ENCODE peak calls at places on chromosome 18, in eight cellular contexts. H is HepG2, X is tibial nerve, P is stomach, D is sigmoid colon, G is suprapubic skin, O is A549, K is GM12878. N is an unnamed sample.

GRCh38 chr18:62458346-62458745 is 64.5 kb upstream of the ZCCHC2 start:
- DNase-seq in H (peak), X (no peak), P (no peak), D (no peak), G (no peak), O (no peak), K (no peak), N (no peak)

GRCh38 chr18:46470714-46471113 is 186.3 kb downstream of the LOXHD1 start:
- DNase-seq in H (no peak), X (no peak), P (no peak), D (no peak), G (no peak), O (no peak), K (no peak), N (no peak)

GRCh38 chr18:74375999-74376398 is 60.4 kb downstream of the C18orf63 start:
- DNase-seq in H (no peak), X (no peak), P (no peak), D (no peak), G (no peak), O (peak), K (no peak), N (no peak)

GRCh38 chr18:23827681-23828080 is 138.4 kb downstream of the LAMA3 start:
- DNase-seq in H (no peak), X (no peak), P (no peak), D (no peak), G (no peak), O (no peak), K (no peak), N (no peak)

GRCh38 chr18:28175930-28176673 is 828 bp downstream of the CDH2 start:
- DNase-seq in H (no peak), X (no peak), P (no peak), D (no peak), G (no peak), O (peak), K (no peak), N (peak)

GRCh38 chr18:26457611-26458350 is 90.6 kb downstream of the KCTD1 start:
- DNase-seq in H (no peak), X (no peak), P (no peak), D (no peak), G (no peak), O (no peak), K (no peak), N (no peak)

GRCh38 chr18:28729321-28729720 is 552.4 kb upstream of the CDH2 start:
- DNase-seq in H (no peak), X (no peak), P (no peak), D (no peak), G (no peak), O (no peak), K (no peak), N (no peak)

GRCh38 chr18:54684786-54685185 is 93.7 kb downstream of the DYNAP start:
- DNase-seq in H (no peak), X (no peak), P (no peak), D (no peak), G (no peak), O (no peak), K (no peak), N (no peak)

GRCh38 chr18:57803119-57803969 is at the start of gene ATP8B1:
- DNase-seq in H (no peak), X (no peak), P (peak), D (peak), G (peak), O (peak), K (no peak), N (peak)

GRCh38 chr18:8926464-8926863 is 176.0 kb upstream of the NDUFV2 start:
- DNase-seq in H (no peak), X (no peak), P (no peak), D (no peak), G (no peak), O (no peak), K (no peak), N (no peak)

GRCh38 chr18:55508637-55509036 is 79.4 kb downstream of the TCF4 start:
- DNase-seq in H (no peak), X (no peak), P (no peak), D (no peak), G (no peak), O (no peak), K (no peak), N (no peak)

GRCh38 chr18:24176727-24177416 is 38.0 kb downstream of the CABYR start:
- DNase-seq in H (peak), X (peak), P (peak), D (peak), G (no peak), O (peak), K (peak), N (peak)

GRCh38 chr18:21000667-21001066 is 110.9 kb downstream of the ROCK1 start:
- DNase-seq in H (no peak), X (no peak), P (no peak), D (no peak), G (no peak), O (no peak), K (no peak), N (no peak)

GRCh38 chr18:27223570-27224340 is 38.6 kb upstream of the CHST9 start:
- DNase-seq in H (no peak), X (no peak), P (no peak), D (no peak), G (no peak), O (no peak), K (no peak), N (no peak)

GRCh38 chr18:45602926-45603325 is 12.3 kb upstream of the SLC14A2 start:
- DNase-seq in H (no peak), X (no peak), P (no peak), D (no peak), G (no peak), O (no peak), K (no peak), N (no peak)

GRCh38 chr18:9901377-9901776 is 12.4 kb upstream of the VAPA start:
- DNase-seq in H (no peak), X (no peak), P (no peak), D (no peak), G (no peak), O (no peak), K (no peak), N (peak)

GRCh38 chr18:77124452-77124922 is 8.1 kb downstream of the MBP start:
- DNase-seq in H (no peak), X (no peak), P (no peak), D (peak), G (no peak), O (no peak), K (peak), N (no peak)

GRCh38 chr18:60445341-60445740 is 72.8 kb upstream of the MC4R start:
- DNase-seq in H (no peak), X (no peak), P (no peak), D (no peak), G (no peak), O (no peak), K (no peak), N (no peak)

GRCh38 chr18:58496937-58497336 is 132.0 kb downstream of the ALPK2 start:
- DNase-seq in H (peak), X (no peak), P (no peak), D (no peak), G (peak), O (peak), K (no peak), N (no peak)

GRCh38 chr18:70132999-70133398 is 72.5 kb downstream of the RTTN start:
- DNase-seq in H (peak), X (no peak), P (no peak), D (no peak), G (no peak), O (peak), K (no peak), N (no peak)

GRCh38 chr18:711693-712400 is 583 bp downstream of the ENOSF1 start:
- DNase-seq in H (peak), X (peak), P (peak), D (peak), G (peak), O (peak), K (peak), N (peak)

GRCh38 chr18:21038201-21038600 is 73.4 kb downstream of the ROCK1 start:
- DNase-seq in H (no peak), X (no peak), P (no peak), D (no peak), G (no peak), O (no peak), K (no peak), N (no peak)

DNA sequence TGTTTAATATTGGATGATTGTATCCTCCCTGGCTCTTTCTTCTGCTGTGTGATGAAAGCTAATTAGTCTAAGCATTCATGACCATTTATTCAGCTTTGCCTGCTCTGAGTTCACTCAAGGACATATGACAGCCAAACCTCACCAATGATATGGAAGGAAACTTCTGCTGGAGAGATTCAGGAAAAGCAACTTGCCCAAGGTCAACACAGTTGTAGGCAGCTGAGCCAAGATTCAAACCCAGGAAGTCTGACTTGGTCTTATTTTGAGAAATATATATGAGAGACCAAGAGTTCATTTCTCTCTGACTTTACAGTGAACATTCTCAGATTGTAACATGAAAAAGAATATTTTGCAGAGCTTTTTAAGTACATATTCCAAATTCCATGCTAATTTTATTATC is 1588.5 kb upstream of the PIK3C3 start:
- DNase-seq in H (no peak), X (no peak), P (no peak), D (no peak), G (no peak), O (no peak), K (no peak), N (no peak)
- TF ChIP-seq POLR2A in H (no peak), X (no peak), P (no peak), D (no peak), G (no peak), O (no peak), K (no peak), N (no peak)

DNA sequence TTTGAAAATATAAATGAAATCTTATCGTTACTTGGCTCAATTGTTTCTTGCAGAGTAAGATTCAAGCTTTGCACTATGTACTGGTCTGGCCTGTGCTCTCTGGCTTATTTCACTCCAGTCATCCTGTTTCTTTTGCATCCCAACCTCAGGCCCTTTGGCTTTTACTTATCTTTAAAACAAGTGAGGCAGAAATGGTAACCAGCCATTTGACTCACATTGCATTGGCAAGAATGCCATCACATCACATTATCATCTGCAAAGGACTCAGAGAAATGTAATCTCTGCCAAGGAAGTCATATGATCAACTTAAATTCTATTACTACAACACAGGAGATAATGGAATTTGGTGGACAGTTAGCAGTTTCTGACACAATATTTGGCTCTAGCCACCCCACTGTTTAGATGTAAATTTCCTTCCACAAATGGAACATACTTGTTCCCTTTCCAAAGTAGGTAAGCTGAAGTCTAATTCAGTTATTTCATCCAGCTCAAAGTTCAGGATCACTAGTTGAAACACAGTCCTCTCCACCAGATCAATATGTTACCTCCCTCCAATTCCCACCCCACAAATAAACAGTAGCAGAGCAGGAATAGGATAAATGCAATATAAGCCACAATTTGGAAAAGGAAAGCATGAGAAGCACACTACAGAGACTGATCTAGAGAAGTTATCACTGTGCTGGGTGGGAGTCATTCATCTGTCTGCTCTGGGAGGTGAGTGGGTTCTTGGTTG is 65.0 kb upstream of the DSC1 start:
- DNase-seq in H (no peak), X (no peak), P (no peak), D (no peak), G (no peak), O (no peak), K (no peak), N (no peak)
- H3K4me3 ChIP-seq in H (no peak), X (no peak), P (no peak), D (no peak), G (no peak), O (no peak), K (no peak), N (no peak)

GRCh38 chr18:22309191-22309590 is 108.5 kb downstream of the CTAGE1 start:
- DNase-seq in H (no peak), X (no peak), P (no peak), D (no peak), G (no peak), O (no peak), K (no peak), N (no peak)
- TF ChIP-seq EP300 in H (no peak), X (no peak), P (no peak), D (no peak), G (no peak), O (no peak), K (no peak), N (no peak)

DNA sequence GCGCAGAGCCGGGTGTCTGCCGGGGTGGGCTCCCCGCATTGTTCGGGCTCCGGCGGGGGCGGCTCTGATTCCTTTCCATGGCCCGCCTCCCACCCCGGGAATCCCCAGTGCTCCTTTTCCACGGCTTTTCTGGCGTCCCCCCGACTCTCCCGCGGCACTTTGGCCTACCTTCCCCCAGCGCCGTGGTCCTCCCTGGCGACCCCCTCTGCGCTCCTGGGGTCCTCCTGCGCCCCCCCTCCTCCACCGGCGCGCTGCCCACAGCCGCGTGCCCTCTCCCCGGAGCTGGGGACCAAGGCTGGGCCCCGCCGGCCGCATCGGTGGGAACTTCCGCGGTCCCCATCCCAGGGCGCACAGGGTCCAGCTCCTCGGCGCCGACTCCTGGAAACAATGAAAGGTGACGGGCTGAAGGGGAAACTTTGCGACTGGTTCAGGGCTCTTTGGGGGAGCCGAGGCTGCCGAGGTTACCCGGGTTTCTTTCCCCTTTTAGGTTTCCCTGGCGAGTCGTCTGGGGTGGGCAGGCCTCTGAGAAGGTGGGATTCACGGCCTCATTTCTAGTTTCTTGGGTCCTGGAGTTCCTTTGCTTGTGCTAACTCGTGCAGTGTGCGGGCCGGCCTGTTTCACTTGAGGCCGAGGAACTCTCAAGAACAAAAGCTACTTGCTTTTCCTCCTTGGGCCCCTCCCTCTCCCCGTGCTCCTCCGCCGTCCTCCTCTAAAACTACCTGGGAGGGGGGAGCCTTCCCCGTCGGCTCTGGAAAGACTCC is 2.2 kb downstream of the TGIF1 start:
- DNase-seq in H (no peak), X (peak), P (peak), D (peak), G (peak), O (peak), K (no peak), N (peak)
- TF ChIP-seq POLR2A in H (no peak), X (peak), P (no peak), D (peak), G (no peak), O (no peak), K (no peak), N (peak)

DNA sequence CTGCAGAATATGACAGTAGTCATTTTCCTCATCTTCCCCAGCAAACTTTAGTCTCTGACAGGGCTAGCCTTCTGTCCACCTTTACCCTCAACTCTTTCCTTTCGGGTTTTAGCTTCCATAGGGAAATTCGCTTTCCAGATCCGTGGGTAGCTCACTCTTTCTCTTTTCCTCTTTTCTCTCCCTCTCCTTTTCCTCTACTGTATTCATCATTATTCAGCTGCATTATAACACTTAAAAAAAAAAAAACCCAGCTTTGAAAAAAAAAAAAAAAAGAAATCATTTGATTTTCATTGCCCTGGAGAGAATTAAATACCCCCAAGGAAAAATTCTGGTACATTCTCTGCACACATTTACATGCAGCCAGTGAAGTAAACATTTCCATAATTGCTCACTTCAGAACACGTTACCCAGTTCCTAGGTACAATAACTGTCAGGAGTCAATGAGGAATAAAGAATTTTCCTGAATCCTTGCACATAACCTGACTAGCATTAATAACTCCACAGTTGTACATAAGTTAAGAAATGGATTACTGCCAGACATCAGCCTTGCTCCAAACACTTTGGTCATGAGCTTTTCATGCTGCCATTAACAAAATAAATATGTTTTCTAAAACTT is 63.5 kb downstream of the ZNF521 start:
- DNase-seq in H (no peak), X (no peak), P (no peak), D (no peak), G (no peak), O (no peak), K (no peak), N (no peak)
- H3K4me3 ChIP-seq in H (no peak), X (no peak), P (no peak), D (no peak), G (no peak), O (no peak), K (no peak), N (no peak)

GRCh38 chr18:12307251-12307736 is 747 bp upstream of the TUBB6 start:
- DNase-seq in H (no peak), X (peak), P (no peak), D (peak), G (peak), O (no peak), K (no peak), N (peak)
- TF ChIP-seq EP300 in H (no peak), X (no peak), P (no peak), D (no peak), G (no peak), O (no peak), K (no peak), N (no peak)